ENCODE peak calls at places on chromosome 15, in nine cellular contexts. B is OCI-LY7, W is GM23248, G is GM23338, J is HCT116, T is PC-3, Y is PC-9, V is MM.1S, F is Karpas-422. S is an unnamed sample. For H3K9me2, the result is how much of the 10 kb centered on the place peaks cover.

GRCh38 chr15:71003314-71003713 is 110.7 kb downstream of the LRRC49 start:
- DNase-seq in F (no peak), T (peak), Y (no peak), W (peak), J (no peak), V (no peak), G (no peak), B (no peak), S (no peak)

GRCh38 chr15:70251246-70251990 is 153.7 kb upstream of the TLE3 start:
- DNase-seq in B (no peak), F (no peak), J (no peak), W (no peak), V (no peak), Y (no peak), G (no peak), T (no peak), S (peak)

GRCh38 chr15:77646104-77646694 is 13.5 kb upstream of the LINGO1 start:
- DNase-seq in B (no peak), Y (no peak), F (no peak), J (no peak), V (no peak), G (no peak), T (no peak), W (no peak), S (no peak)

GRCh38 chr15:40307421-40308165 is at the start of gene PLCB2:
- DNase-seq in F (peak), J (no peak), G (peak), W (no peak), T (no peak), V (no peak), B (peak), Y (no peak), S (no peak)

GRCh38 chr15:77870195-77871065 is 207.1 kb downstream of the TBC1D2B start:
- DNase-seq in B (peak), F (peak), W (peak), V (peak), G (peak), Y (peak), T (peak), J (peak), S (peak)

GRCh38 chr15:38945551-38946298 is 381.1 kb upstream of the RASGRP1 start:
- DNase-seq in J (no peak), Y (no peak), V (no peak), F (no peak), B (no peak), T (no peak), W (no peak), G (no peak), S (no peak)

GRCh38 chr15:88701561-88702095 is 62.8 kb downstream of the ISG20 start:
- DNase-seq in J (peak), T (peak), G (peak), W (no peak), F (peak), V (peak), Y (peak), B (peak), S (peak)

GRCh38 chr15:90583471-90584252 is 53.9 kb downstream of the CRTC3 start:
- DNase-seq in F (no peak), Y (no peak), V (no peak), G (peak), J (no peak), W (no peak), B (peak), T (no peak), S (no peak)

GRCh38 chr15:38531509-38531908 is 33.1 kb downstream of the RASGRP1 start:
- DNase-seq in F (no peak), T (peak), V (no peak), W (peak), B (no peak), J (no peak), G (no peak), Y (peak), S (no peak)

GRCh38 chr15:71114887-71115566 is at the start of gene THSD4:
- DNase-seq in J (no peak), B (peak), F (no peak), V (peak), T (peak), W (peak), G (peak), Y (peak), S (peak)

GRCh38 chr15:43487271-43487895 is 5.6 kb downstream of the TP53BP1 start:
- DNase-seq in W (no peak), F (no peak), V (no peak), J (no peak), Y (no peak), B (no peak), T (no peak), G (no peak), S (no peak)

GRCh38 chr15:71272932-71273331 is 157.7 kb downstream of the THSD4 start:
- DNase-seq in Y (no peak), V (no peak), B (no peak), T (no peak), G (no peak), W (peak), J (no peak), F (no peak), S (no peak)

GRCh38 chr15:91793771-91794170 is 59.7 kb upstream of the SLCO3A1 start:
- DNase-seq in V (no peak), F (no peak), J (no peak), T (no peak), G (no peak), Y (no peak), W (peak), B (no peak), S (no peak)

GRCh38 chr15:33852570-33852969 is 115.7 kb upstream of the CHRM5 start:
- DNase-seq in Y (peak), F (no peak), T (peak), W (peak), G (no peak), V (no peak), J (no peak), B (no peak), S (peak)

GRCh38 chr15:50964075-50964474 is 55.6 kb downstream of the AP4E1 start:
- DNase-seq in G (no peak), F (peak), J (no peak), V (no peak), B (no peak), Y (no peak), T (no peak), W (no peak), S (no peak)

GRCh38 chr15:39969002-39969394 is 35.1 kb downstream of the EIF2AK4 start:
- DNase-seq in V (no peak), T (no peak), F (no peak), Y (no peak), J (no peak), G (no peak), B (no peak), W (no peak), S (no peak)

GRCh38 chr15:34815836-34816235 is 20.5 kb upstream of the ACTC1 start:
- DNase-seq in T (no peak), Y (no peak), J (no peak), B (no peak), W (peak), V (no peak), F (no peak), G (no peak), S (no peak)

GRCh38 chr15:61049934-61050333 is 179.2 kb downstream of the RORA start:
- DNase-seq in V (no peak), B (no peak), G (no peak), W (no peak), Y (peak), J (no peak), F (no peak), T (peak), S (peak)

GRCh38 chr15:67680645-67681044 is 138.1 kb downstream of the MAP2K5 start:
- DNase-seq in G (no peak), F (no peak), B (peak), V (no peak), J (no peak), T (no peak), Y (no peak), W (no peak), S (no peak)

GRCh38 chr15:91473894-91474293 is 373.8 kb downstream of the SV2B start:
- DNase-seq in F (no peak), J (no peak), B (no peak), T (no peak), V (no peak), Y (no peak), W (no peak), G (no peak), S (no peak)

GRCh38 chr15:31306426-31307269 is 20.0 kb upstream of the KLF13 start:
- DNase-seq in V (no peak), F (peak), J (no peak), T (no peak), W (no peak), B (peak), Y (peak), G (peak), S (peak)

GRCh38 chr15:77538793-77539487 is 93.8 kb downstream of the LINGO1 start:
- DNase-seq in T (no peak), V (no peak), W (no peak), Y (no peak), B (no peak), J (no peak), G (no peak), F (no peak), S (no peak)

GRCh38 chr15:89967892-89968291 is 33.2 kb upstream of the ZNF710 start:
- DNase-seq in Y (no peak), T (no peak), W (no peak), B (no peak), F (no peak), J (no peak), G (no peak), V (no peak), S (no peak)

GRCh38 chr15:30940359-30940758 is 36.6 kb downstream of the FAN1 start:
- DNase-seq in Y (no peak), V (no peak), G (no peak), B (no peak), T (peak), J (no peak), W (no peak), F (no peak), S (no peak)

GRCh38 chr15:85785887-85786777 is 8.6 kb downstream of the KLHL25 start:
- DNase-seq in W (peak), V (no peak), T (peak), G (no peak), F (no peak), Y (peak), B (no peak), J (peak), S (peak)

GRCh38 chr15:57406040-57406772 is 29.9 kb downstream of the CGNL1 start:
- DNase-seq in F (no peak), G (no peak), Y (no peak), V (no peak), B (no peak), W (peak), J (no peak), T (no peak), S (no peak)

GRCh38 chr15:51094606-51095569 is at the start of gene TNFAIP8L3:
- DNase-seq in V (no peak), T (no peak), F (no peak), B (no peak), G (peak), J (no peak), Y (peak), W (peak), S (peak)

GRCh38 chr15:33243869-33244268 is 49.4 kb upstream of the FMN1 start:
- DNase-seq in J (no peak), T (peak), Y (peak), G (no peak), B (no peak), F (no peak), W (peak), V (no peak), S (peak)

GRCh38 chr15:66770518-66771350 is 68.7 kb downstream of the SMAD6 start:
- DNase-seq in F (no peak), J (no peak), Y (no peak), W (no peak), T (peak), B (no peak), G (no peak), V (no peak), S (peak)

GRCh38 chr15:26772588-26773484 is at the start of gene GABRB3:
- DNase-seq in J (no peak), T (no peak), W (peak), G (peak), Y (no peak), V (no peak), F (no peak), B (no peak), S (peak)

GRCh38 chr15:33068531-33068990 is 126.0 kb downstream of the FMN1 start:
- DNase-seq in W (peak), G (peak), B (no peak), Y (peak), F (no peak), T (peak), J (no peak), V (peak), S (no peak)

GRCh38 chr15:89794627-89795241 is 18.6 kb downstream of the MESP2 start:
- DNase-seq in J (no peak), F (no peak), B (no peak), T (peak), G (no peak), W (peak), V (no peak), Y (no peak), S (no peak)

GRCh38 chr15:66124626-66125025 is 128.9 kb downstream of the MEGF11 start:
- DNase-seq in G (no peak), B (no peak), V (no peak), J (no peak), T (no peak), F (no peak), Y (no peak), W (no peak), S (no peak)

GRCh38 chr15:42733027-42733426 is 3.9 kb downstream of the CDAN1 start:
- DNase-seq in T (no peak), G (no peak), Y (no peak), W (no peak), V (no peak), J (no peak), F (no peak), B (no peak), S (no peak)

GRCh38 chr15:61228025-61228901 is 839 bp downstream of the RORA start:
- DNase-seq in G (peak), W (peak), T (peak), B (no peak), F (no peak), J (no peak), V (peak), Y (no peak), S (peak)

GRCh38 chr15:29674661-29675533 is 147.4 kb downstream of the TJP1 start:
- DNase-seq in F (no peak), G (peak), W (peak), J (no peak), B (no peak), T (peak), V (no peak), Y (peak), S (peak)

GRCh38 chr15:93047621-93048425 is 41.2 kb downstream of the RGMA start:
- DNase-seq in F (no peak), T (no peak), V (peak), B (no peak), J (no peak), G (no peak), W (no peak), Y (peak), S (no peak)

GRCh38 chr15:90291679-90292356 is 26.3 kb downstream of the NGRN start:
- DNase-seq in G (peak), B (peak), W (peak), T (peak), V (peak), Y (peak), J (peak), F (peak), S (no peak)

GRCh38 chr15:49168026-49168425 is 2.0 kb upstream of the GALK2 start:
- DNase-seq in B (no peak), T (no peak), V (no peak), G (no peak), W (peak), F (no peak), J (no peak), Y (no peak), S (no peak)

GRCh38 chr15:49164865-49165264 is 5.2 kb upstream of the GALK2 start:
- DNase-seq in W (no peak), T (no peak), J (no peak), V (no peak), G (no peak), B (no peak), Y (no peak), F (no peak), S (no peak)

DNA sequence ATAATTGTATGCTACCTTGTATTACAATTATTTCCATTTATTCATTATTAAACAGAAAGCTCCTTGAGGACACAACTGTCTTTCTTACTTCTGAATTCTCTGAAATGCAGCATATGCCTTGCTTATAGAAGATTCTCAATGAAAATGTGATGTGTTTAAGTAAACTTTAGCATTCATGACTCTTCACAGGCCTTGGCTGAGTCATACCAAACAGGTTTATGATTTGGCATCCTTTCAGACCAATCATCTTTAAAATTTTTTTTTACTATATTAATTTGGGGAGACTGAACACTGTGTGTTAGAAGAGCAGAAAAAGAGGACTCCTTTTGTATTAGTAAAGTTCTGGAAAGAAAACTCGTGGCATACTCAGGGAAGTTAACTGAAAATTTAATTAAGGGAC is 6.4 kb upstream of the GALK2 start:
- DNase-seq in V (no peak), B (no peak), J (no peak), T (peak), W (peak), Y (no peak), F (no peak), G (no peak), S (no peak)
- H3K9me2 ChIP-seq in V (under half), B (under half), J (under half), T (under half), W (under half), Y (under half), F (under half), G (under half), S (under half)

DNA sequence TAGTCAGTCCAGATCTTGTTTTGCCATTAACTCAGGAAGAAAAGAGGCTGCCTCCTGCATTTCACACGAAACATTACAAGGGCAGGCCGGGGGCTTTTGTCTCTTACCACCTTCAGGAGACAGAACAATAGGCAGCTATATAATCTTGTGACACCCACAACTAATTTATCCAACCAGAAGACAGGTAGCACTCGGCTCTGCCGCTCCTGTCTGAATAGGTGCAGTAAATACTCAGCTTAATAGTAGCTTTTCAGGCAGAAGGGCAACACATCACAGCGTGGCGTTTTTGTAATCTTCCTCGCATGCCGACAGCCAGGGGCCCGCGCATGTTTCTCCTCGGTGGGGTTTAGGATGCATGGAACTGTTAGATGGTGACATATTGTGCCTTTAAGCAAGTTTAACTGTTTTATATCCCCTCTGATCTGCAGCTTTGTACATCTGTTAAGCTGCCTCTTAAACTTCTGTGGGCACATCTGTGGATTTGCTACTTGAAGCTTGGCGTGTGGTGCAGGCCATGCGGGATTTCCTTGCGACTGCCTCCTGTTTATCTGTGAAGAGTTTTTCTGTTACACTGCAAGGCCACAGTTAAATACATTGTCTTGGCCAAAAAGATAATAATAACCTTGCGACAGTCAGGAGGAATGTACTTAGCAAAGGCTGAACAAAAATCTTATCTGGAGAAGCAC is 123.2 kb upstream of the BNIP2 start:
- DNase-seq in G (peak), V (no peak), T (no peak), W (no peak), J (no peak), F (no peak), Y (no peak), B (no peak), S (no peak)
- H3K9me2 ChIP-seq in G (under half), V (under half), T (under half), W (under half), J (under half), F (under half), Y (under half), B (under half), S (under half)

GRCh38 chr15:28264166-28264565 is 57.8 kb downstream of the HERC2 start:
- DNase-seq in B (no peak), W (no peak), V (no peak), J (no peak), G (no peak), F (no peak), Y (no peak), T (no peak), S (no peak)
- H3K9me2 ChIP-seq in B (under half), W (under half), V (under half), J (under half), G (under half), F (under half), Y (under half), T (under half), S (under half)

DNA sequence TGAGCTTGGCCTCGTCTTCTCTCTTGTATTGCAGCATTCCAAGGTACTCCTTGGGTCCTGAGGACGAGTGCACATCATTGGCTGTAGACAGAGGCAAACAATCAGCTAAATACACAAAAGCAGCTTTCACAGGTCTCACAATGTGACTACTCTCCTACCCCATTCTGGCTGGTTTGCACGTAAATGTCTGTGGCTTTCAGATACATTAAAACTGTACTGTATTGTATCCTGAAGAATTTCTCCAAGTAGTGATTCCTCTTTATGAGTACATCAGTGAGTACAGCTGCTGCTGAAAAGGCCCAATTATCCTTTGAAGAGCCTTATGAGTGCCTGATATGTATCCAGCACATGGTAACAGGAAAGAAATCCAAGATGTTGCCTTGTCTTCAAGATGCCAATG is 22.0 kb upstream of the GNB5 start:
- DNase-seq in G (no peak), W (no peak), J (no peak), T (no peak), F (no peak), B (no peak), V (no peak), Y (no peak), S (no peak)
- H3K9me2 ChIP-seq in G (under half), W (under half), J (under half), T (under half), F (under half), B (under half), V (under half), Y (under half), S (under half)

DNA sequence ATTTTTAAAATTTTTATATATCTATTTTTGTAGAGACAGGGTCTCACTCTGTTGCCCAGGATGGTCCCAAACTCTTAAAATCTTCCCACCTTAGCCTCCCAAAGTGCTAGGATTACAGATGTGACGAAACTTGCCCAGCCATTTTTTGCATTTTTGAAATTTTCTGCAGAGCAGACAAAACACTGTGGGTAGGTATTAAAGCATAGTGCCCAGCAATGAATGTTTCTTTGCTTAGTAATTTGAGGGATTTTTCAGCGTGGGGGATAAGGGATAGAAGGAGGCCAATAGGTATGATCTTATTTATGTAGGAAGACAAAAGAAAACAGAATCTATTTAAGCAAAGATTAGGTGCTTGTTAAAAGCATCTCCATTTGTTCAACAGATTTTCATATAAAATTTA is 446.8 kb upstream of the DPH6 start:
- DNase-seq in V (no peak), B (no peak), G (no peak), Y (no peak), T (no peak), W (no peak), J (no peak), F (no peak), S (no peak)
- H3K9me2 ChIP-seq in V (under half), B (under half), G (under half), Y (under half), T (under half), W (under half), J (under half), F (under half), S (under half)

GRCh38 chr15:72272997-72273352 is 621 bp upstream of the PARP6 start:
- DNase-seq in T (no peak), J (no peak), V (no peak), G (no peak), W (no peak), F (no peak), Y (no peak), B (no peak), S (no peak)
- H3K9me2 ChIP-seq in T (under half), J (under half), V (under half), G (under half), W (under half), F (under half), Y (under half), B (under half), S (under half)

S was measured in hepatocyte.